ENCODE peak calls at places on chromosomes 12 and 14, in four cellular contexts. M is K562, S is HepG2, D is HCT116. Y is an unnamed sample.

GRCh38 chr12:128798543-128799341 is 25.0 kb downstream of the SLC15A4 start:
- DNase-seq in M (no peak), S (no peak), D (no peak), Y (no peak)

GRCh38 chr14:36070056-36071043 is 106.2 kb downstream of the PTCSC3 start:
- DNase-seq in M (peak; percentile 61), S (peak; percentile 84), D (peak; percentile 55), Y (peak; percentile 32)

GRCh38 chr12:96235497-96235826 is 41.3 kb downstream of the ELK3 start:
- DNase-seq in M (no peak), S (no peak), D (no peak), Y (no peak)

GRCh38 chr12:101172316-101172715 is 37.7 kb downstream of the SLC5A8 start:
- DNase-seq in M (peak; percentile 42), S (peak; percentile 23), D (no peak), Y (no peak)

GRCh38 chr12:53160673-53161072 is 19.8 kb upstream of the ZNF740 start:
- DNase-seq in M (no peak), S (no peak), D (no peak), Y (no peak)

GRCh38 chr12:112167031-112167461 is 41.7 kb downstream of the TRAFD1 start:
- DNase-seq in M (no peak), S (no peak), D (no peak), Y (no peak)

GRCh38 chr12:132711169-132711843 is 664 bp downstream of the PGAM5 start:
- DNase-seq in M (peak; percentile 37), S (no peak), D (no peak), Y (no peak)

GRCh38 chr14:20683896-20684661 is at the start of gene RNASE4:
- DNase-seq in M (peak; percentile 81), S (peak; percentile 85), D (peak; percentile 78), Y (peak; percentile 88)

GRCh38 chr12:53467082-53467481 is 15.2 kb downstream of the PCBP2 start:
- DNase-seq in M (no peak), S (no peak), D (no peak), Y (no peak)

GRCh38 chr12:46933947-46934346 is 108.2 kb upstream of the SLC38A4 start:
- DNase-seq in M (peak; percentile 15), S (peak; percentile 49), D (no peak), Y (peak; percentile 56)

GRCh38 chr14:29892327-29892726 is 35.3 kb downstream of the PRKD1 start:
- DNase-seq in M (no peak), S (no peak), D (no peak), Y (no peak)

GRCh38 chr14:92380582-92380981 is 57.6 kb downstream of the SLC24A4 start:
- DNase-seq in M (no peak), S (no peak), D (no peak), Y (no peak)

GRCh38 chr12:93824514-93825500 is 147.6 kb downstream of the CRADD start:
- DNase-seq in M (no peak), S (no peak), D (no peak), Y (no peak)

GRCh38 chr14:89589400-89590128 is 172.5 kb upstream of the FOXN3 start:
- DNase-seq in M (no peak), S (no peak), D (no peak), Y (no peak)

GRCh38 chr12:71014180-71014785 is 93.7 kb upstream of the PTPRR start:
- DNase-seq in M (peak; percentile 29), S (peak; percentile 5), D (peak; percentile 51), Y (no peak)

GRCh38 chr12:103571286-103571685 is 15.8 kb upstream of the STAB2 start:
- DNase-seq in M (no peak), S (peak; percentile 16), D (peak; percentile 26), Y (no peak)

GRCh38 chr14:48936881-48937280 is 649.3 kb downstream of the RPS29 start:
- DNase-seq in M (no peak), S (no peak), D (no peak), Y (no peak)

GRCh38 chr14:65415613-65416012 is 3.1 kb downstream of the FUT8 start:
- DNase-seq in M (no peak), S (no peak), D (no peak), Y (no peak)
- TF ChIP-seq REST in M (no peak), S (no peak), D (no peak), Y (no peak)

GRCh38 chr12:66725031-66725430 is 46.2 kb upstream of the GRIP1 start:
- DNase-seq in M (no peak), S (no peak), D (no peak), Y (no peak)
- TF ChIP-seq TCF7L2 in M (no peak), S (no peak), D (no peak), Y (no peak)

GRCh38 chr12:75670175-75670574 is 158.8 kb upstream of the KRR1 start:
- DNase-seq in M (no peak), S (no peak), D (no peak), Y (no peak)

GRCh38 chr12:75662501-75663159 is 151.2 kb upstream of the KRR1 start:
- DNase-seq in M (no peak), S (no peak), D (no peak), Y (no peak)

GRCh38 chr12:75666980-75667359 is 155.6 kb upstream of the KRR1 start:
- DNase-seq in M (no peak), S (peak; percentile 75), D (peak; percentile 54), Y (no peak)

GRCh38 chr12:75665216-75665615 is 153.8 kb upstream of the KRR1 start:
- DNase-seq in M (no peak), S (peak; percentile 7), D (no peak), Y (no peak)

GRCh38 chr12:75666126-75666979 is 154.9 kb upstream of the KRR1 start:
- DNase-seq in M (no peak), S (peak; percentile 97), D (no peak), Y (no peak)
- TF ChIP-seq REST in M (no peak), S (no peak), D (no peak), Y (no peak)

GRCh38 chr12:15984963-15985362 is 73.8 kb downstream of the DERA start:
- DNase-seq in M (no peak), S (no peak), D (no peak), Y (no peak)
- TF ChIP-seq TCF7L2 in M (no peak), S (no peak), D (no peak), Y (no peak)

GRCh38 chr12:91356405-91356804 is 173.8 kb upstream of the DCN start:
- DNase-seq in M (no peak), S (no peak), D (no peak), Y (no peak)

GRCh38 chr12:91361864-91362263 is 179.2 kb upstream of the DCN start:
- DNase-seq in M (peak; percentile 36), S (peak; percentile 24), D (peak; percentile 37), Y (no peak)

GRCh38 chr12:91353266-91353665 is 170.6 kb upstream of the DCN start:
- DNase-seq in M (no peak), S (no peak), D (no peak), Y (no peak)

GRCh38 chr12:91355150-91356006 is 172.8 kb upstream of the DCN start:
- DNase-seq in M (peak; percentile 68), S (peak; percentile 47), D (peak; percentile 69), Y (peak; percentile 50)

DNA sequence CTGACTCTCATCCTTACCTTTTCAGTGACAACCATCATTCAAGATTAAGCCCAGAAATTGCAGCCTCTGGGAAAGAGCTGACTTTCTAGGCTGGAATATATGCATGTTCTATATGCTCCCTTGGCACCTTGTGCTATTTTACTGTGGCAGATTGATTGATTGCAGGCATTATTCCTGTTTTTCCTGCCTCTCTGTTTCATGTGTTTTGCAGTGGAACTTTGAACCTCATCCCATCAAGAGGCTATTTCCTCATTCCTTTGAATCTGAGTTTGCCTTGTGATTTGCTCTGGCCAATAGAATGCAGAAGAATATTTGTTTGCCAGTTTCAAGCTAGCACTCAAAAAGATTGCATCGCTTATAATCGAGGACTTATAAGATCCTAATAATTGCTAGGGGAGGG is 174.8 kb upstream of the DCN start:
- DNase-seq in M (no peak), S (peak; percentile 45), D (no peak), Y (no peak)
- TF ChIP-seq REST in M (no peak), S (no peak), D (no peak), Y (no peak)

GRCh38 chr12:40105265-40105514 is 691 bp downstream of the SLC2A13 start:
- DNase-seq in M (no peak), S (no peak), D (no peak), Y (no peak)
- TF ChIP-seq TCF7L2 in M (no peak), S (no peak), D (no peak), Y (no peak)

GRCh38 chr12:106140223-106140986 is 1.7 kb upstream of the NUAK1 start:
- DNase-seq in M (no peak), S (no peak), D (no peak), Y (no peak)
- TF ChIP-seq REST in M (no peak), S (no peak), D (no peak), Y (no peak)

GRCh38 chr14:61188936-61189808 is 92.0 kb downstream of the TMEM30B start:
- DNase-seq in M (peak; percentile 29), S (peak; percentile 48), D (no peak), Y (no peak)
- TF ChIP-seq TCF7L2 in M (no peak), S (no peak), D (no peak), Y (no peak)

GRCh38 chr12:6960291-6961277 is 9.4 kb downstream of the PTPN6 start:
- DNase-seq in M (peak; percentile 65), S (no peak), D (no peak), Y (no peak)

GRCh38 chr12:6957151-6957701 is 6.1 kb downstream of the PTPN6 start:
- DNase-seq in M (no peak), S (no peak), D (no peak), Y (no peak)

GRCh38 chr12:6959376-6960290 is 8.5 kb downstream of the PTPN6 start:
- DNase-seq in M (no peak), S (no peak), D (no peak), Y (no peak)

GRCh38 chr12:6957741-6958608 is 6.8 kb downstream of the PTPN6 start:
- DNase-seq in M (no peak), S (no peak), D (no peak), Y (no peak)

GRCh38 chr12:6958609-6959375 is 7.6 kb downstream of the PTPN6 start:
- DNase-seq in M (no peak), S (no peak), D (no peak), Y (no peak)
- TF ChIP-seq REST in M (no peak), S (no peak), D (no peak), Y (no peak)

DNA sequence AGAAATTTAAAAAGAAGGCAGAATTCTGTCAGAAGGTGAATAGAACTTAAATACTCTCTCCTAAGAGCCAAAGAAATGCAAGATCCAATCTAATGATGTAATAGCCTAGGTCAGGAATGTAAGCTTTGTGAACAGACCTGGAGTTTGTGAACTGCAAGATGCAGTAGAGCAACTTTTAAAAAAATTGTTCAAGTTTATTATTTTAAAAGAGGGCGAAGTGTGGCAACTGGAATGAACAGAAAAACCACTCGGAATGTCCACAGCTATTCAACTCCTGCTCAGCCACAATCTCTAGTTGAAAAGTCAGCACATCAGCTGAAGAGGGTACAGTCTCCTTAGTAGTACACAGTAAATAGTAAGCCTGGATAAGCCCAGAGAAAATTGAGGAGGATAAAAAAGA is 228.8 kb downstream of the PPFIA2 start:
- DNase-seq in M (no peak), S (no peak), D (no peak), Y (no peak)
- TF ChIP-seq TCF7L2 in M (no peak), S (no peak), D (no peak), Y (no peak)

Y was measured in Panc1.